ENCODE peak calls at places on chromosome 11, in four cellular contexts. F, O, B and U are unnamed samples.

GRCh38 chr11:119808431-119809185 is 79.6 kb upstream of the NECTIN1 start:
- DNase-seq in O (no peak), B (no peak), F (no peak), U (no peak)

GRCh38 chr11:2588809-2589537 is 110.8 kb downstream of the KCNQ1OT1 start:
- DNase-seq in O (no peak), B (no peak), F (no peak), U (peak; percentile 10)

GRCh38 chr11:12272821-12273617 is 104.4 kb upstream of the PARVA start:
- DNase-seq in O (no peak), B (peak; percentile 41), F (no peak), U (no peak)

GRCh38 chr11:118870396-118871343 is 13.0 kb upstream of the CXCR5 start:
- DNase-seq in O (no peak), B (peak; percentile 28), F (peak; percentile 57), U (peak; percentile 14)

GRCh38 chr11:96567193-96567592 is 177.4 kb downstream of the JRKL start:
- DNase-seq in B (no peak), O (no peak), F (no peak), U (no peak)

GRCh38 chr11:45859661-45860140 is 12.4 kb downstream of the CRY2 start:
- DNase-seq in O (no peak), B (no peak), F (no peak), U (peak; percentile 87)

GRCh38 chr11:9313648-9314290 is 624 bp downstream of the TMEM41B start:
- DNase-seq in B (no peak), F (no peak), O (no peak), U (no peak)

GRCh38 chr11:86569109-86569508 is 103.3 kb downstream of the ME3 start:
- DNase-seq in B (no peak), F (no peak), O (no peak), U (no peak)

GRCh38 chr11:129574431-129574830 is 198.8 kb downstream of the BARX2 start:
- DNase-seq in O (no peak), B (no peak), F (no peak), U (no peak)

GRCh38 chr11:8209208-8209807 is 40.5 kb upstream of the RIC3 start:
- DNase-seq in F (no peak), O (peak; percentile 75), B (no peak), U (no peak)

GRCh38 chr11:73716153-73717056 is 44.5 kb downstream of the RAB6A start:
- DNase-seq in B (peak; percentile 4), O (no peak), F (no peak), U (peak; percentile 21)

GRCh38 chr11:69321877-69322350 is 28.0 kb downstream of the MYEOV start:
- DNase-seq in B (no peak), F (no peak), O (no peak), U (no peak)

GRCh38 chr11:108009497-108010360 is 1.0 kb downstream of the CUL5 start:
- DNase-seq in O (no peak), F (no peak), B (peak; percentile 16), U (peak; percentile 19)

GRCh38 chr11:2529636-2530035 is 84.8 kb downstream of the KCNQ1 start:
- DNase-seq in O (no peak), F (no peak), B (no peak), U (no peak)

GRCh38 chr11:67286621-67287333 is 2.3 kb upstream of the ANKRD13D start:
- DNase-seq in O (no peak), B (no peak), F (no peak), U (no peak)

GRCh38 chr11:74932169-74932568 is 16.7 kb downstream of the XRRA1 start:
- DNase-seq in F (no peak), B (no peak), O (no peak), U (no peak)

GRCh38 chr11:8927233-8927632 is 5.5 kb downstream of the C11orf16 start:
- DNase-seq in B (no peak), F (no peak), O (no peak), U (no peak)

GRCh38 chr11:12687216-12687623 is 13.0 kb downstream of the TEAD1 start:
- DNase-seq in B (no peak), F (no peak), O (peak; percentile 65), U (no peak)

GRCh38 chr11:110376711-110377324 is 52.9 kb upstream of the FDX1 start:
- DNase-seq in O (peak; percentile 52), B (peak; percentile 91), F (peak; percentile 36), U (peak; percentile 67)

GRCh38 chr11:124069429-124070401 is 28.6 kb upstream of the OR10G7 start:
- DNase-seq in B (peak; percentile 42), F (peak; percentile 13), O (peak; percentile 44), U (peak; percentile 50)

GRCh38 chr11:78207532-78208256 is 19.0 kb downstream of the USP35 start:
- DNase-seq in B (no peak), O (no peak), F (no peak), U (peak; percentile 91)

GRCh38 chr11:34044664-34045485 is 6.7 kb upstream of the CAPRIN1 start:
- DNase-seq in O (peak; percentile 54), F (no peak), B (no peak), U (no peak)

GRCh38 chr11:130181295-130182272 is 22.0 kb downstream of the ST14 start:
- DNase-seq in B (peak; percentile 99), F (no peak), O (no peak), U (no peak)

GRCh38 chr11:46277623-46278386 is at the start of gene CREB3L1:
- DNase-seq in B (no peak), F (no peak), O (peak; percentile 82), U (peak; percentile 79)

GRCh38 chr11:74072721-74073120 is 63.8 kb upstream of the UCP3 start:
- DNase-seq in O (no peak), F (no peak), B (no peak), U (no peak)

GRCh38 chr11:61170566-61170965 is 9.3 kb upstream of the VPS37C start:
- DNase-seq in O (no peak), F (no peak), B (no peak), U (no peak)

GRCh38 chr11:75453916-75454655 is 21.1 kb upstream of the KLHL35 start:
- DNase-seq in B (no peak), F (no peak), O (no peak), U (no peak)

GRCh38 chr11:2223153-2223794 is 47.1 kb downstream of the ASCL2 start:
- DNase-seq in F (no peak), B (no peak), O (no peak), U (no peak)

GRCh38 chr11:110075822-110076208 is 17.4 kb upstream of the ZC3H12C start:
- DNase-seq in O (no peak), B (no peak), F (no peak), U (no peak)

GRCh38 chr11:114762437-114762836 is 84.1 kb downstream of the NXPE2 start:
- DNase-seq in O (peak; percentile 31), B (peak; percentile 26), F (no peak), U (peak; percentile 77)

GRCh38 chr11:72760543-72761400 is 8.6 kb upstream of the ARAP1 start:
- DNase-seq in O (no peak), F (no peak), B (no peak), U (no peak)

GRCh38 chr11:6259638-6260019 is at the start of gene CCKBR:
- DNase-seq in B (no peak), O (no peak), F (no peak), U (peak; percentile 61)

GRCh38 chr11:83063073-83063754 is 8.5 kb downstream of the RAB30 start:
- DNase-seq in F (peak; percentile 88), O (no peak), B (no peak), U (no peak)

GRCh38 chr11:91163619-91164451 is 941.0 kb upstream of the CHORDC1 start:
- DNase-seq in F (no peak), O (no peak), B (peak; percentile 2), U (peak; percentile 28)

GRCh38 chr11:68579455-68579854 is 104.9 kb upstream of the GAL start:
- DNase-seq in F (no peak), B (no peak), O (no peak), U (no peak)

GRCh38 chr11:15106201-15106965 is 8.3 kb upstream of the INSC start:
- DNase-seq in O (no peak), F (no peak), B (no peak), U (no peak)

GRCh38 chr11:109697140-109697843 is 275.3 kb downstream of the C11orf87 start:
- DNase-seq in O (peak; percentile 22), F (no peak), B (peak; percentile 23), U (peak; percentile 35)

GRCh38 chr11:77020751-77021150 is 13.4 kb upstream of the B3GNT6 start:
- DNase-seq in F (no peak), O (no peak), B (no peak), U (no peak)

GRCh38 chr11:67376873-67377808 is 3.7 kb upstream of the CLCF1 start:
- DNase-seq in O (no peak), F (no peak), B (no peak), U (no peak)

GRCh38 chr11:122098223-122098980 is 17.6 kb downstream of the BLID start:
- DNase-seq in F (no peak), O (no peak), B (no peak), U (no peak)

GRCh38 chr11:122100222-122101080 is 15.6 kb downstream of the BLID start:
- DNase-seq in O (no peak), F (no peak), B (no peak), U (peak; percentile 36)

GRCh38 chr11:122095950-122096942 is 19.8 kb downstream of the BLID start:
- DNase-seq in B (no peak), F (no peak), O (no peak), U (no peak)

GRCh38 chr11:122099345-122100045 is 16.5 kb downstream of the BLID start:
- DNase-seq in O (no peak), F (no peak), B (no peak), U (no peak)

GRCh38 chr11:122097419-122098001 is 18.5 kb downstream of the BLID start:
- DNase-seq in O (no peak), B (no peak), F (no peak), U (peak; percentile 32)
- TF ChIP-seq REST in O (no peak), B (no peak), F (no peak), U (no peak)

GRCh38 chr11:84719935-84720577 is 907.1 kb downstream of the DLG2 start:
- DNase-seq in O (no peak), F (no peak), B (no peak), U (peak; percentile 44)
- H2AFZ ChIP-seq in O (no peak overlapping the region), F (no peak overlapping the region), B (no peak overlapping the region), U (no peak overlapping the region)

GRCh38 chr11:95091663-95092062 is 2.0 kb downstream of the ENDOD1 start:
- DNase-seq in B (no peak), O (no peak), F (no peak), U (no peak)
- TF ChIP-seq CHD2 in B (no peak), O (no peak), F (no peak), U (no peak)

GRCh38 chr11:65558002-65558784 is at the start of gene LTBP3:
- DNase-seq in B (peak; percentile 68), F (no peak), O (peak; percentile 85), U (peak; percentile 90)
- TF ChIP-seq REST in B (no peak), F (no peak), O (no peak), U (no peak)

DNA sequence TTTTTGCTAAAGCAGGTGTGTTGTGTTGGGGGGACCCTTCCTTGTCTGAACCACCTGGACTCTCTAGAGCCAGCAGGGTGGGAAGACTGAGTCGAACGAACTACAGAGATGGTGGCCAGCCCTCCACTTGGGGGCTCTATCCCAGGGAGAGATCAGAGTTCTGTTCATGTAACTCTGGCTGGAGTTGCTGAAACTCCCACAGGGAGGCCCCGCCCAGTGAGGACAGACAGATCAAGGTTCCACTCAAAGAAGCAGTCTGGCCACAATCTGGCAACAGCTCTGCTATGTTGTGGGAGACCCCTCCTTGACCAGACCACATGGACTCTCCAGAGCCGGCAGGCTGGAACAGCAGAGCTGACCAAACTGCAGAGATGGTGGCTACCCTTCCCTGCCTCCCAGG is 20.2 kb upstream of the OR5AK2 start:
- DNase-seq in F (no peak), O (no peak), B (no peak), U (no peak)
- H2AFZ ChIP-seq in F (no peak overlapping the region), O (no peak overlapping the region), B (no peak overlapping the region), U (no peak overlapping the region)

GRCh38 chr11:35412285-35412684 is 7.1 kb downstream of the SLC1A2 start:
- DNase-seq in B (no peak), F (no peak), O (peak; percentile 16), U (peak; percentile 63)
- TF ChIP-seq CHD2 in B (no peak), F (no peak), O (no peak), U (no peak)

GRCh38 chr11:206516-207212 is 535 bp downstream of the BET1L start:
- DNase-seq in F (no peak), O (peak; percentile 39), B (no peak), U (peak; percentile 56)
- TF ChIP-seq REST in F (no peak), O (peak; percentile 42), B (no peak), U (no peak)